ENCODE peak calls at places on chromosomes 5 and 9, in six cellular contexts. One of them, this sample, is unnamed.

GRCh38 chr5:132807163-132807838 is 5.8 kb upstream of the SOWAHA start:
- DNase-seq in foreskin fibroblast: no peak
- DNase-seq in Right ventricle myocardium superior: no peak
- DNase-seq in fibroblast of the conjunctiva: no peak
- DNase-seq in T follicular helper cell: no peak
- DNase-seq in ovary: no peak
- DNase-seq in this sample: no peak

GRCh38 chr9:88197781-88198345 is 59.6 kb upstream of the SPATA31C2 start:
- DNase-seq in foreskin fibroblast: peak; percentile 68
- DNase-seq in Right ventricle myocardium superior: no peak
- DNase-seq in fibroblast of the conjunctiva: peak; percentile 53
- DNase-seq in T follicular helper cell: no peak
- DNase-seq in ovary: no peak
- DNase-seq in this sample: no peak

GRCh38 chr5:42555797-42556196 is 132.6 kb downstream of the GHR start:
- DNase-seq in foreskin fibroblast: no peak
- DNase-seq in Right ventricle myocardium superior: no peak
- DNase-seq in fibroblast of the conjunctiva: no peak
- DNase-seq in T follicular helper cell: no peak
- DNase-seq in ovary: no peak
- DNase-seq in this sample: no peak

GRCh38 chr9:91750343-91750742 is 199.7 kb downstream of the ROR2 start:
- DNase-seq in foreskin fibroblast: peak; percentile 24
- DNase-seq in Right ventricle myocardium superior: no peak
- DNase-seq in fibroblast of the conjunctiva: no peak
- DNase-seq in T follicular helper cell: no peak
- DNase-seq in ovary: no peak
- DNase-seq in this sample: no peak

GRCh38 chr5:82396871-82397514 is 118.8 kb upstream of the RPS23 start:
- DNase-seq in foreskin fibroblast: peak; percentile 99
- DNase-seq in Right ventricle myocardium superior: peak; percentile 81
- DNase-seq in fibroblast of the conjunctiva: peak; percentile 98
- DNase-seq in T follicular helper cell: no peak
- DNase-seq in ovary: peak; percentile 54
- DNase-seq in this sample: no peak

GRCh38 chr9:124014355-124015026 is 2.9 kb downstream of the LHX2 start:
- DNase-seq in foreskin fibroblast: no peak
- DNase-seq in Right ventricle myocardium superior: no peak
- DNase-seq in fibroblast of the conjunctiva: no peak
- DNase-seq in T follicular helper cell: no peak
- DNase-seq in ovary: no peak
- DNase-seq in this sample: no peak

GRCh38 chr9:18606831-18607230 is 132.9 kb downstream of the ADAMTSL1 start:
- DNase-seq in foreskin fibroblast: no peak
- DNase-seq in Right ventricle myocardium superior: no peak
- DNase-seq in fibroblast of the conjunctiva: no peak
- DNase-seq in T follicular helper cell: no peak
- DNase-seq in ovary: no peak
- DNase-seq in this sample: no peak

GRCh38 chr5:173396311-173396993 is 68.2 kb upstream of the STC2 start:
- DNase-seq in foreskin fibroblast: no peak
- DNase-seq in Right ventricle myocardium superior: no peak
- DNase-seq in fibroblast of the conjunctiva: no peak
- DNase-seq in T follicular helper cell: no peak
- DNase-seq in ovary: no peak
- DNase-seq in this sample: no peak

GRCh38 chr9:97059661-97060060 is 20.7 kb upstream of the CTSV start:
- DNase-seq in foreskin fibroblast: no peak
- DNase-seq in Right ventricle myocardium superior: no peak
- DNase-seq in fibroblast of the conjunctiva: no peak
- DNase-seq in T follicular helper cell: no peak
- DNase-seq in ovary: no peak
- DNase-seq in this sample: no peak

GRCh38 chr9:112312139-112312538 is 21.3 kb downstream of the PTBP3 start:
- DNase-seq in foreskin fibroblast: no peak
- DNase-seq in Right ventricle myocardium superior: no peak
- DNase-seq in fibroblast of the conjunctiva: no peak
- DNase-seq in T follicular helper cell: no peak
- DNase-seq in ovary: no peak
- DNase-seq in this sample: no peak

GRCh38 chr9:3736186-3736585 is 210.4 kb upstream of the RFX3 start:
- DNase-seq in foreskin fibroblast: no peak
- DNase-seq in Right ventricle myocardium superior: no peak
- DNase-seq in fibroblast of the conjunctiva: no peak
- DNase-seq in T follicular helper cell: no peak
- DNase-seq in ovary: no peak
- DNase-seq in this sample: no peak

GRCh38 chr5:9197881-9198260 is 348.0 kb downstream of the SEMA5A start:
- DNase-seq in foreskin fibroblast: peak; percentile 78
- DNase-seq in Right ventricle myocardium superior: no peak
- DNase-seq in fibroblast of the conjunctiva: no peak
- DNase-seq in T follicular helper cell: no peak
- DNase-seq in ovary: no peak
- DNase-seq in this sample: no peak

GRCh38 chr5:146015001-146015400 is 78.6 kb downstream of the SH3RF2 start:
- DNase-seq in foreskin fibroblast: no peak
- DNase-seq in Right ventricle myocardium superior: no peak
- DNase-seq in fibroblast of the conjunctiva: no peak
- DNase-seq in T follicular helper cell: no peak
- DNase-seq in ovary: no peak
- DNase-seq in this sample: no peak

GRCh38 chr9:2229109-2229733 is 214.1 kb downstream of the SMARCA2 start:
- DNase-seq in foreskin fibroblast: no peak
- DNase-seq in Right ventricle myocardium superior: no peak
- DNase-seq in fibroblast of the conjunctiva: no peak
- DNase-seq in T follicular helper cell: no peak
- DNase-seq in ovary: no peak
- DNase-seq in this sample: no peak

This sample was measured in T-cell.